ENCODE peak calls at places on chromosome 16, in ten cellular contexts. B is dorsolateral prefrontal cortex; O is NCI-H1092; U is activated CD4-positive, alpha-beta memory T cell treated with anti-CD3 and anti-CD28 coated beads, Interleukin-2, amount 10 ng/mL, durations not matched to agents 7 days and 5 days; C is GM03348; I is iris pigment epithelial cell; W is adipocyte; H is upper lobe of left lung; N is cardiac fibroblast; Z is stimulated activated effector memory CD8-positive, alpha-beta T cell treated with anti-CD3 and anti-CD28 coated beads, Interleukin-12 subunit alpha, Interleukin-12 subunit beta, amount 100 ng/mL, for 72 hours. E is an unnamed sample.
A peak's percentile ranks its signal among the peaks of the same experiment; 100 is the strongest.

GRCh38 chr16:23497543-23497868 is 12.8 kb downstream of the GGA2 start:
- DNase-seq in H (no peak), I (no peak), U (no peak), N (no peak), W (no peak), Z (no peak), C (no peak), B (no peak), O (no peak), E (no peak)

GRCh38 chr16:69563605-69564580 is 1.9 kb upstream of the NFAT5 start:
- DNase-seq in O (no peak), C (no peak), W (peak; percentile 51), U (peak; percentile 58), B (no peak), Z (peak; percentile 85), H (no peak), I (peak; percentile 63), N (no peak), E (peak; percentile 40)

GRCh38 chr16:3872216-3872895 is 8.2 kb downstream of the CREBBP start:
- DNase-seq in H (no peak), Z (no peak), W (peak; percentile 45), O (no peak), C (no peak), I (no peak), U (no peak), N (no peak), B (no peak), E (no peak)

GRCh38 chr16:3469736-3470135 is 25.6 kb downstream of the C16orf90 start:
- DNase-seq in N (no peak), Z (no peak), B (no peak), O (no peak), I (no peak), U (no peak), H (no peak), W (no peak), C (no peak), E (no peak)

GRCh38 chr16:3759736-3760135 is 42.4 kb upstream of the TRAP1 start:
- DNase-seq in H (no peak), Z (no peak), U (no peak), C (no peak), B (no peak), I (no peak), O (no peak), N (no peak), W (no peak), E (no peak)

GRCh38 chr16:65698943-65699342 is 577.1 kb upstream of the CDH11 start:
- DNase-seq in C (peak; percentile 40), I (peak; percentile 82), O (no peak), U (no peak), B (no peak), H (no peak), N (peak; percentile 85), W (peak; percentile 55), Z (no peak), E (no peak)

GRCh38 chr16:27169511-27170071 is 33.7 kb upstream of the KDM8 start:
- DNase-seq in W (peak; percentile 9), I (peak; percentile 92), C (peak; percentile 60), O (peak; percentile 27), N (peak; percentile 89), B (no peak), Z (peak; percentile 75), H (peak; percentile 31), U (peak; percentile 81), E (no peak)

GRCh38 chr16:19696312-19696711 is 21.7 kb downstream of the KNOP1 start:
- DNase-seq in Z (peak; percentile 53), N (peak; percentile 96), U (peak; percentile 67), W (peak; percentile 68), O (peak; percentile 90), C (peak; percentile 79), I (peak; percentile 95), B (no peak), H (peak; percentile 76), E (no peak)

GRCh38 chr16:85755929-85756768 is 5.3 kb upstream of the C16orf74 start:
- DNase-seq in O (no peak), I (no peak), U (no peak), N (no peak), W (no peak), C (no peak), B (no peak), H (no peak), Z (no peak), E (no peak)

GRCh38 chr16:81575307-81575706 is 130.7 kb downstream of the CMIP start:
- DNase-seq in O (no peak), U (no peak), B (no peak), W (no peak), I (no peak), H (no peak), Z (no peak), C (no peak), N (no peak), E (no peak)

GRCh38 chr16:24257965-24258364 is 1.8 kb downstream of the CACNG3 start:
- DNase-seq in C (no peak), W (no peak), B (peak; percentile 67), Z (no peak), N (no peak), O (no peak), U (no peak), I (no peak), H (no peak), E (no peak)

GRCh38 chr16:1374418-1375297 is 22.9 kb downstream of the GNPTG start:
- DNase-seq in B (no peak), I (no peak), O (no peak), N (no peak), H (no peak), Z (no peak), C (no peak), U (no peak), W (no peak), E (no peak)

GRCh38 chr16:31537362-31537921 is 9.7 kb downstream of the AHSP start:
- DNase-seq in Z (no peak), I (no peak), N (no peak), O (no peak), U (no peak), W (no peak), B (no peak), H (no peak), C (no peak), E (no peak)

GRCh38 chr16:23784811-23785447 is 30.1 kb downstream of the CHP2 start:
- DNase-seq in I (peak; percentile 45), Z (no peak), H (no peak), N (peak; percentile 12), B (no peak), U (no peak), W (no peak), C (no peak), O (no peak), E (peak; percentile 6)

GRCh38 chr16:29927523-29927905 is 1.5 kb upstream of the KCTD13 start:
- DNase-seq in I (peak; percentile 40), N (no peak), Z (no peak), W (peak; percentile 53), C (no peak), B (no peak), H (no peak), U (no peak), O (no peak), E (no peak)

GRCh38 chr16:85083051-85083639 is 29.1 kb downstream of the CIBAR2 start:
- DNase-seq in U (no peak), W (no peak), O (no peak), N (no peak), I (no peak), C (no peak), Z (no peak), H (no peak), B (no peak), E (no peak)

GRCh38 chr16:19898924-19899604 is 14.4 kb upstream of the GPRC5B start:
- DNase-seq in U (peak; percentile 46), I (peak; percentile 55), O (peak; percentile 56), W (peak; percentile 78), N (peak; percentile 65), Z (peak; percentile 70), B (no peak), H (no peak), C (peak; percentile 80), E (no peak)

GRCh38 chr16:72198021-72198420 is 26.1 kb upstream of the PMFBP1 start:
- DNase-seq in W (peak; percentile 75), H (peak; percentile 23), B (peak; percentile 82), N (peak; percentile 93), Z (no peak), U (no peak), C (peak; percentile 46), O (peak; percentile 86), I (peak; percentile 94), E (no peak)

GRCh38 chr16:4200781-4201137 is 41.1 kb downstream of the SRL start:
- DNase-seq in Z (no peak), I (peak; percentile 20), N (peak; percentile 58), H (no peak), C (peak; percentile 70), U (no peak), W (peak; percentile 62), B (no peak), O (no peak), E (no peak)

GRCh38 chr16:82042144-82042543 is 7.1 kb downstream of the HSD17B2 start:
- DNase-seq in N (no peak), O (no peak), B (no peak), H (no peak), I (no peak), Z (no peak), W (no peak), C (no peak), U (no peak), E (no peak)

GRCh38 chr16:29784157-29784556 is 6.1 kb downstream of the ZG16 start:
- DNase-seq in O (no peak), B (no peak), H (peak; percentile 45), N (no peak), C (no peak), W (no peak), Z (no peak), U (no peak), I (no peak), E (no peak)

GRCh38 chr16:22327446-22327775 is 30.2 kb downstream of the POLR3E start:
- DNase-seq in U (peak; percentile 12), C (no peak), O (no peak), W (no peak), N (no peak), H (no peak), Z (no peak), I (no peak), B (no peak), E (no peak)

GRCh38 chr16:56673916-56674315 is 4.3 kb downstream of the MT1H start:
- DNase-seq in O (no peak), U (no peak), C (no peak), B (no peak), N (peak; percentile 56), I (peak; percentile 33), Z (no peak), H (no peak), W (no peak), E (no peak)

GRCh38 chr16:56742030-56742984 is 12.4 kb downstream of the NUP93 start:
- DNase-seq in O (no peak), I (peak; percentile 90), C (peak; percentile 75), N (peak; percentile 64), B (no peak), Z (no peak), W (peak; percentile 73), U (no peak), H (no peak), E (no peak)

GRCh38 chr16:85738878-85739715 is 11.8 kb downstream of the C16orf74 start:
- DNase-seq in W (no peak), Z (no peak), C (no peak), B (no peak), H (no peak), O (no peak), I (no peak), U (no peak), N (no peak), E (no peak)

GRCh38 chr16:85612191-85612800 is 826 bp upstream of the GSE1 start:
- DNase-seq in Z (no peak), N (peak; percentile 85), C (peak; percentile 99), B (no peak), H (peak; percentile 89), I (peak; percentile 79), O (peak; percentile 43), W (peak; percentile 91), U (peak; percentile 27), E (no peak)

GRCh38 chr16:11391576-11391975 is 46.3 kb downstream of the RMI2 start:
- DNase-seq in C (no peak), Z (no peak), I (no peak), W (no peak), O (peak; percentile 68), U (no peak), N (no peak), B (peak; percentile 29), H (peak; percentile 92), E (no peak)

GRCh38 chr16:74984194-74984669 is 691 bp downstream of the WDR59 start:
- DNase-seq in N (peak; percentile 32), U (peak; percentile 39), I (peak; percentile 51), O (no peak), W (peak; percentile 55), B (no peak), C (peak; percentile 39), Z (no peak), H (no peak), E (no peak)